ENCODE peak calls at places on chromosomes 4 and X, in seven cellular contexts. One of them, this sample, is unnamed.

GRCh38 chr4:94488667-94489066 is 36.9 kb downstream of the PDLIM5 start:
- DNase-seq in AG09309: peak; percentile 55
- DNase-seq in hepatocyte: no peak
- DNase-seq in choroid plexus epithelial cell: peak; percentile 48
- DNase-seq in colonic mucosa: no peak
- DNase-seq in fibroblast of pulmonary artery: no peak
- DNase-seq in dorsolateral prefrontal cortex: no peak
- DNase-seq in this sample: no peak

GRCh38 chr4:156805696-156806095 is 165.9 kb downstream of the PDGFC start:
- DNase-seq in fibroblast of pulmonary artery: no peak
- DNase-seq in AG09309: no peak
- DNase-seq in dorsolateral prefrontal cortex: no peak
- DNase-seq in choroid plexus epithelial cell: peak; percentile 34
- DNase-seq in hepatocyte: no peak
- DNase-seq in colonic mucosa: no peak
- DNase-seq in this sample: no peak

GRCh38 chrX:118551426-118551825 is 55.8 kb downstream of the DOCK11 start:
- DNase-seq in dorsolateral prefrontal cortex: no peak
- DNase-seq in hepatocyte: no peak
- DNase-seq in choroid plexus epithelial cell: no peak
- DNase-seq in AG09309: no peak
- DNase-seq in fibroblast of pulmonary artery: no peak
- DNase-seq in colonic mucosa: no peak
- DNase-seq in this sample: no peak

GRCh38 chr4:11469900-11470708 is 41.4 kb upstream of the HS3ST1 start:
- DNase-seq in hepatocyte: no peak
- DNase-seq in AG09309: no peak
- DNase-seq in colonic mucosa: no peak
- DNase-seq in choroid plexus epithelial cell: no peak
- DNase-seq in dorsolateral prefrontal cortex: no peak
- DNase-seq in fibroblast of pulmonary artery: no peak
- DNase-seq in this sample: no peak

GRCh38 chr4:140136509-140136908 is 17.5 kb downstream of the MAML3 start:
- DNase-seq in AG09309: no peak
- DNase-seq in colonic mucosa: no peak
- DNase-seq in fibroblast of pulmonary artery: peak; percentile 38
- DNase-seq in dorsolateral prefrontal cortex: no peak
- DNase-seq in hepatocyte: no peak
- DNase-seq in choroid plexus epithelial cell: no peak
- DNase-seq in this sample: no peak

GRCh38 chr4:47531954-47532321 is 46.9 kb downstream of the ATP10D start:
- DNase-seq in fibroblast of pulmonary artery: no peak
- DNase-seq in choroid plexus epithelial cell: no peak
- DNase-seq in hepatocyte: no peak
- DNase-seq in AG09309: no peak
- DNase-seq in dorsolateral prefrontal cortex: no peak
- DNase-seq in colonic mucosa: no peak
- DNase-seq in this sample: no peak

GRCh38 chrX:10098235-10098819 is 58.4 kb upstream of the CLCN4 start:
- DNase-seq in dorsolateral prefrontal cortex: no peak
- DNase-seq in choroid plexus epithelial cell: peak; percentile 28
- DNase-seq in colonic mucosa: no peak
- DNase-seq in AG09309: no peak
- DNase-seq in hepatocyte: no peak
- DNase-seq in fibroblast of pulmonary artery: no peak
- DNase-seq in this sample: no peak

GRCh38 chr4:8747467-8747841 is 124.2 kb downstream of the HMX1 start:
- DNase-seq in dorsolateral prefrontal cortex: peak; percentile 30
- DNase-seq in fibroblast of pulmonary artery: no peak
- DNase-seq in colonic mucosa: no peak
- DNase-seq in choroid plexus epithelial cell: no peak
- DNase-seq in AG09309: no peak
- DNase-seq in hepatocyte: no peak
- DNase-seq in this sample: no peak

GRCh38 chr4:114208747-114209146 is 229.3 kb upstream of the ARSJ start:
- DNase-seq in AG09309: peak; percentile 1
- DNase-seq in hepatocyte: no peak
- DNase-seq in choroid plexus epithelial cell: peak; percentile 32
- DNase-seq in dorsolateral prefrontal cortex: no peak
- DNase-seq in fibroblast of pulmonary artery: peak; percentile 20
- DNase-seq in colonic mucosa: no peak
- DNase-seq in this sample: no peak

GRCh38 chr4:176377705-176378302 is 58.0 kb downstream of the SPCS3 start:
- DNase-seq in AG09309: no peak
- DNase-seq in choroid plexus epithelial cell: peak; percentile 46
- DNase-seq in hepatocyte: peak; percentile 11
- DNase-seq in fibroblast of pulmonary artery: peak; percentile 52
- DNase-seq in dorsolateral prefrontal cortex: no peak
- DNase-seq in colonic mucosa: no peak
- DNase-seq in this sample: no peak

GRCh38 chrX:144335402-144335801 is 451.5 kb downstream of the UBE2NL start:
- DNase-seq in fibroblast of pulmonary artery: no peak
- DNase-seq in colonic mucosa: no peak
- DNase-seq in dorsolateral prefrontal cortex: no peak
- DNase-seq in hepatocyte: no peak
- DNase-seq in AG09309: no peak
- DNase-seq in choroid plexus epithelial cell: no peak
- DNase-seq in this sample: no peak

GRCh38 chr4:126532527-126532926 is 1100.2 kb upstream of the INTU start:
- DNase-seq in colonic mucosa: no peak
- DNase-seq in choroid plexus epithelial cell: no peak
- DNase-seq in dorsolateral prefrontal cortex: no peak
- DNase-seq in hepatocyte: no peak
- DNase-seq in fibroblast of pulmonary artery: no peak
- DNase-seq in AG09309: no peak
- DNase-seq in this sample: no peak

GRCh38 chr4:174118171-174118570 is 165.3 kb downstream of the FBXO8 start:
- DNase-seq in hepatocyte: no peak
- DNase-seq in fibroblast of pulmonary artery: no peak
- DNase-seq in AG09309: no peak
- DNase-seq in colonic mucosa: no peak
- DNase-seq in dorsolateral prefrontal cortex: no peak
- DNase-seq in choroid plexus epithelial cell: no peak
- DNase-seq in this sample: no peak

GRCh38 chr4:152458801-152459302 is 77.0 kb downstream of the FBXW7 start:
- DNase-seq in colonic mucosa: no peak
- DNase-seq in dorsolateral prefrontal cortex: no peak
- DNase-seq in choroid plexus epithelial cell: peak; percentile 62
- DNase-seq in hepatocyte: no peak
- DNase-seq in AG09309: no peak
- DNase-seq in fibroblast of pulmonary artery: peak; percentile 53
- DNase-seq in this sample: no peak

GRCh38 chr4:55866290-55866907 is 13.0 kb downstream of the EXOC1 start:
- DNase-seq in dorsolateral prefrontal cortex: no peak
- DNase-seq in colonic mucosa: no peak
- DNase-seq in AG09309: peak; percentile 85
- DNase-seq in choroid plexus epithelial cell: peak; percentile 97
- DNase-seq in fibroblast of pulmonary artery: peak; percentile 94
- DNase-seq in hepatocyte: peak; percentile 46
- DNase-seq in this sample: peak; percentile 91

DNA sequence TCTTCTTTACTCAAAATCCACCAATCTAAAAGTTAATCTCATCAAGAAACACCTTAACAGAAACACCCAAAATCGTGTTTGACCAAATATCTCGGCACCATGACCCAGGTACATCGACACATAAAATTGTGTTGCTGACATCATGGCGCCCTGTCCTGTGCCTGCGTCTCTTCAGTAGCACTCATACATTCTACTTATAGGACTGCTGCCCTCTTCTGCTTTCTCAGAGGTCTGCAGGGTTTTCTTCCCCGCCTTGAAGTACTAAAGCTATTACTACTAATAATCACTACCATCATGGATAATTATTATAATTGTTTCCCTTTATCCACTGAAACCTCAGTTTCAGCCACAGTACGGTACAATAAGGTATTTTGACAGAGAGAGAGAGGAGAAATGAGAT is 1403.1 kb upstream of the TENM3 start:
- DNase-seq in hepatocyte: no peak
- DNase-seq in fibroblast of pulmonary artery: no peak
- DNase-seq in dorsolateral prefrontal cortex: no peak
- DNase-seq in colonic mucosa: no peak
- DNase-seq in choroid plexus epithelial cell: peak; percentile 39
- DNase-seq in AG09309: no peak
- DNase-seq in this sample: no peak
- TF ChIP-seq CTCF in hepatocyte: no peak
- TF ChIP-seq CTCF in fibroblast of pulmonary artery: no peak
- TF ChIP-seq CTCF in dorsolateral prefrontal cortex: no peak
- TF ChIP-seq CTCF in colonic mucosa: no peak
- TF ChIP-seq CTCF in choroid plexus epithelial cell: peak; percentile 47
- TF ChIP-seq CTCF in AG09309: no peak
- TF ChIP-seq CTCF in this sample: no peak

GRCh38 chrX:107714196-107714811 is 61.3 kb downstream of the TSC22D3 start:
- DNase-seq in fibroblast of pulmonary artery: peak; percentile 57
- DNase-seq in choroid plexus epithelial cell: peak; percentile 57
- DNase-seq in colonic mucosa: no peak
- DNase-seq in AG09309: no peak
- DNase-seq in dorsolateral prefrontal cortex: no peak
- DNase-seq in hepatocyte: no peak
- DNase-seq in this sample: no peak

GRCh38 chrX:107711521-107712041 is 64.0 kb downstream of the TSC22D3 start:
- DNase-seq in fibroblast of pulmonary artery: peak; percentile 39
- DNase-seq in hepatocyte: no peak
- DNase-seq in AG09309: no peak
- DNase-seq in dorsolateral prefrontal cortex: no peak
- DNase-seq in colonic mucosa: no peak
- DNase-seq in choroid plexus epithelial cell: peak; percentile 39
- DNase-seq in this sample: no peak

GRCh38 chrX:107713205-107714195 is 62.1 kb downstream of the TSC22D3 start:
- DNase-seq in AG09309: no peak
- DNase-seq in hepatocyte: no peak
- DNase-seq in dorsolateral prefrontal cortex: no peak
- DNase-seq in colonic mucosa: no peak
- DNase-seq in fibroblast of pulmonary artery: peak; percentile 39
- DNase-seq in choroid plexus epithelial cell: peak; percentile 36
- DNase-seq in this sample: no peak

GRCh38 chrX:107710617-107711391 is 64.8 kb downstream of the TSC22D3 start:
- DNase-seq in dorsolateral prefrontal cortex: no peak
- DNase-seq in colonic mucosa: no peak
- DNase-seq in choroid plexus epithelial cell: peak; percentile 97
- DNase-seq in fibroblast of pulmonary artery: peak; percentile 97
- DNase-seq in hepatocyte: peak; percentile 94
- DNase-seq in AG09309: peak; percentile 81
- DNase-seq in this sample: peak; percentile 78

DNA sequence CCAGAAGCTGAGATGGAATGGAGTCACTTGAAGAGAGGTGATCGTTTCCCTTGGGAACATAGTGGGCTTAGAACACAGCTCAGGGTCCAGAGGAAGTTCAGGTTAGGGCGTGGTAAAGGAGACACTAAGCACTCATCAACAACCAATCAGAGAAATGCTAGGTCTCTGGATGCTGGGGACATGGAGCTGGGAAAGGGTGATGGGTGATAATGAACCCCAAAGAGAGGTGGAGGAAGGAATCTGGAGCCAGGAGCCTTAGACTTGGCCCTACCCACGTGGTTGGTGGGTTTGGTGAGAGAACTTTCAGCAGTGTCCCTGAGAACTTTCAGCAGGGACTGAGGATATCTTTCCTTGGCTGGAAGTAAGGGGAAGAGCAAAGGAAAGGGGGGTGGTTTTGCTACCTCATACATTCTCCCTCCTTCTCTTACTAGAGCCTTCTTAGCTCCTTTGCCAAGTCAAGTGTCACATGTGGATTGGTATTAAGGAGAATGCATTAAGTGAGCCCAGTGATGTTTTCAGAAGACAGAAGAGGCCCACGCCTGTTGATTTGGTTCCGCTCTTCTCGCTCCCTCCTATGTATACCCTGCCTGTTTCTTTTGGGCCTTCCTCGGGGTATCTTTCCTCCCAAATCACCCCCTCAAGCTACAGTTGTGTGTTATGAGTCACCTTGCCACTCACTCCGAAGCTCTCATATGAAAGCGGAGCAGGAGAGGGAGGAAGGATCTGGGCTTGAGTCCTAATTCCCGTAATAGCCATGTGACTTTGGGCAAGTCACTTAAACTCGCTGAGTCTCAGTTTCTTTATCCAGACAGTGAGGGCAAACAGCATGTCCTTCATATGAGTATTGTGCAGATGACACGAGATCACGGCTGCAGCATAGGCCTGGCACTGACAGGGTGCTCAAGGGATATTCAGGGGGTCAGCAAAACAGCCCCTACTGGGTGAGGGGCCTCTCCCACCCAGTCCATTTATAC is 63.1 kb downstream of the TSC22D3 start:
- DNase-seq in fibroblast of pulmonary artery: peak; percentile 79
- DNase-seq in dorsolateral prefrontal cortex: no peak
- DNase-seq in hepatocyte: peak; percentile 55
- DNase-seq in choroid plexus epithelial cell: peak; percentile 72
- DNase-seq in AG09309: no peak
- DNase-seq in colonic mucosa: no peak
- DNase-seq in this sample: no peak
- H3K4me3 ChIP-seq in fibroblast of pulmonary artery: peak overlapping the region; percentile 88
- H3K4me3 ChIP-seq in dorsolateral prefrontal cortex: no peak overlapping the region
- H3K4me3 ChIP-seq in hepatocyte: no peak overlapping the region
- H3K4me3 ChIP-seq in choroid plexus epithelial cell: no peak overlapping the region
- H3K4me3 ChIP-seq in AG09309: no peak overlapping the region
- H3K4me3 ChIP-seq in colonic mucosa: no peak overlapping the region
- H3K4me3 ChIP-seq in this sample: no peak overlapping the region

DNA sequence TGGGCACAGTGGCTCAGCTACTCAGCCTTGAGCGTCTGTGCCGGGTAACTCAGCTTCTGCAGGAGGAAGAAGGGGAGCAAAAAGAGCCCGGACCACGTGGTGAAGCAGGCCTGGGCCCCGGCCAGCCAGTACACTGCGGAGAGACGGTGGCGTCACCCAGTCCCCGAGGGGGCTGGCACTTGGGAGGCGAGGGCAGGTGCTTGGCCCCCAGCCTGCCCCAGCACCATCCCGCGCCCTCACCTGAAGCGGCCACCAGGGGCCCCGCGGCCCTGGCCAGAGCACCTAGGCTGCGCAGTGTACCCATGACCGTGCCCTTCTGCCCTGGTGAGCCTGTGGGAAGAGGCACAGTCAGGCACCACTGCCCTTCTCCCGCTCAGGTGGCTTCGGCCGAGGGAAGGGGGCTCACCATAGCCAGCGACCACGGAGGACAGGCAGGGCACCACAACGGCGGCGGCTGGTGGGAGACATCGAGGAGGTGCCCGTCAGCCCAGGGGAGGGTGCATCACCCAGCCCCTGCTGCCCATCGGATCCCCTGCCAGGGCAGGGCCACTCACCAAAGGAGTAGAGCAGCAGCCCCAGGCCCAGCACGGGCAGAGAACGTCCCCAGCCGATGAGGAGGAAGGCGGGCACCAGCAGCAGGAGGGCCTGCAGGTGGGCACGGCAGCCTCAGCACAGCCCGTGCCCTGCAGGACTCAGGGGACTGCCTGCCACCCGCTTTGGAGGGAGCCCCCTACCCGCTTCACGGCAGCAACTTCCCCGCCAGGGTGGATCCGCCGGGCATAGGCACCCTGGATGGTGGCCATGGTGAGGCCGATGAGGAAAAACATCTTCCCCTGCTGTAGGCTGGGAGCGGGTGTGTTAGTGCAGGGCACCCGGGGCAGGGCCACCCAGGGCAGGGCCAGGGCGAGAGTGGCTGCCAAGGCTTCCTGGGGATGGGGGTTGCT is 32.1 kb downstream of the NOP14 start:
- DNase-seq in dorsolateral prefrontal cortex: peak; percentile 75
- DNase-seq in hepatocyte: no peak
- DNase-seq in AG09309: no peak
- DNase-seq in choroid plexus epithelial cell: no peak
- DNase-seq in colonic mucosa: peak; percentile 53
- DNase-seq in fibroblast of pulmonary artery: no peak
- DNase-seq in this sample: no peak
- TF ChIP-seq CTCF in dorsolateral prefrontal cortex: no peak
- TF ChIP-seq CTCF in hepatocyte: peak; percentile 2
- TF ChIP-seq CTCF in AG09309: peak; percentile 24
- TF ChIP-seq CTCF in choroid plexus epithelial cell: peak; percentile 12
- TF ChIP-seq CTCF in colonic mucosa: no peak
- TF ChIP-seq CTCF in fibroblast of pulmonary artery: no peak
- TF ChIP-seq CTCF in this sample: peak; percentile 13

GRCh38 chr4:81214144-81214517 is 891 bp downstream of the PRKG2 start:
- DNase-seq in AG09309: no peak
- DNase-seq in choroid plexus epithelial cell: no peak
- DNase-seq in hepatocyte: no peak
- DNase-seq in dorsolateral prefrontal cortex: no peak
- DNase-seq in fibroblast of pulmonary artery: no peak
- DNase-seq in colonic mucosa: no peak
- DNase-seq in this sample: no peak
- H3K4me3 ChIP-seq in AG09309: peak overlapping the region; percentile 58
- H3K4me3 ChIP-seq in choroid plexus epithelial cell: peak overlapping the region; percentile 76
- H3K4me3 ChIP-seq in hepatocyte: peak overlapping the region; percentile 57
- H3K4me3 ChIP-seq in dorsolateral prefrontal cortex: peak overlapping the region; percentile 61
- H3K4me3 ChIP-seq in fibroblast of pulmonary artery: peak overlapping the region; percentile 53
- H3K4me3 ChIP-seq in colonic mucosa: peak overlapping the region; percentile 34
- H3K4me3 ChIP-seq in this sample: peak overlapping the region; percentile 57